ENCODE peak calls at places on chromosomes 7 and 10, in ten cellular contexts. P, Z, G, D, I, W, U, V, Q and J are unnamed samples.

GRCh38 chr7:37732880-37733279 is 49.3 kb downstream of the GPR141 start:
- DNase-seq in Z (no peak), D (no peak), U (no peak), P (no peak), V (no peak), G (no peak), I (no peak), W (no peak), Q (no peak), J (no peak)

GRCh38 chr10:122181901-122182799 is 88.9 kb upstream of the BTBD16 start:
- DNase-seq in V (peak; percentile 19), D (peak; percentile 41), Q (no peak), W (no peak), U (no peak), I (no peak), Z (peak; percentile 32), P (no peak), G (no peak), J (no peak)

GRCh38 chr7:128167316-128167691 is 73.8 kb upstream of the LEP start:
- DNase-seq in Q (peak; percentile 63), U (peak; percentile 49), I (no peak), P (no peak), V (peak; percentile 62), W (no peak), Z (peak; percentile 53), G (peak; percentile 60), D (peak; percentile 75), J (no peak)

GRCh38 chr7:1995426-1995825 is 237.3 kb downstream of the MAD1L1 start:
- DNase-seq in I (no peak), V (no peak), Q (no peak), Z (no peak), U (no peak), P (no peak), D (no peak), W (no peak), G (no peak), J (no peak)

GRCh38 chr7:114931656-114932011 is 9.7 kb downstream of the MDFIC start:
- DNase-seq in Z (no peak), V (no peak), P (no peak), D (no peak), W (peak; percentile 96), I (no peak), Q (no peak), G (no peak), U (no peak), J (no peak)

GRCh38 chr10:7189909-7190308 is 220.9 kb downstream of the SFMBT2 start:
- DNase-seq in G (no peak), Q (no peak), W (no peak), Z (no peak), U (no peak), P (no peak), V (no peak), D (no peak), I (no peak), J (no peak)

GRCh38 chr10:3077506-3077905 is 10.2 kb downstream of the PFKP start:
- DNase-seq in Q (no peak), W (no peak), D (no peak), U (no peak), V (no peak), G (no peak), Z (no peak), P (no peak), I (no peak), J (no peak)

GRCh38 chr7:53542164-53542563 is 506.7 kb downstream of the POM121L12 start:
- DNase-seq in G (no peak), Q (no peak), V (no peak), D (no peak), I (no peak), W (no peak), Z (no peak), U (no peak), P (no peak), J (no peak)

GRCh38 chr7:151559557-151560183 is 40.0 kb upstream of the RHEB start:
- DNase-seq in V (no peak), D (no peak), Q (no peak), I (no peak), G (no peak), U (no peak), W (no peak), P (no peak), Z (no peak), J (no peak)

GRCh38 chr7:129169171-129169643 is 19.2 kb upstream of the SMO start:
- DNase-seq in G (no peak), W (no peak), U (peak; percentile 47), D (no peak), P (no peak), V (peak; percentile 60), I (no peak), Q (peak; percentile 89), Z (peak; percentile 39), J (no peak)

GRCh38 chr10:3570330-3570729 is 214.7 kb downstream of the KLF6 start:
- DNase-seq in Q (no peak), Z (no peak), V (no peak), W (no peak), D (no peak), U (no peak), G (no peak), P (no peak), I (no peak), J (no peak)

GRCh38 chr10:89086801-89087513 is 96.4 kb downstream of the FAS start:
- DNase-seq in I (peak; percentile 75), D (peak; percentile 82), P (peak; percentile 43), V (peak; percentile 88), Z (peak; percentile 84), G (peak; percentile 6), W (no peak), Q (peak; percentile 96), U (peak; percentile 36), J (no peak)

GRCh38 chr7:7428806-7429205 is 106.9 kb downstream of the COL28A1 start:
- DNase-seq in Z (peak; percentile 20), U (no peak), V (peak; percentile 19), P (peak; percentile 34), I (no peak), D (peak; percentile 81), G (no peak), Q (no peak), W (no peak), J (no peak)

GRCh38 chr7:95723583-95724180 is 48.7 kb upstream of the DYNC1I1 start:
- DNase-seq in P (no peak), I (no peak), V (peak; percentile 63), Z (peak; percentile 60), W (peak; percentile 75), G (peak; percentile 65), U (peak; percentile 45), Q (no peak), D (peak; percentile 13), J (no peak)

GRCh38 chr10:114879541-114880158 is 58.1 kb downstream of the FHIP2A start:
- DNase-seq in G (peak; percentile 51), I (no peak), P (no peak), D (peak; percentile 16), W (peak; percentile 53), Z (peak; percentile 46), Q (no peak), U (no peak), V (peak; percentile 42), J (no peak)

GRCh38 chr10:87504307-87504666 is 406 bp upstream of the MINPP1 start:
- DNase-seq in Z (no peak), I (no peak), G (no peak), D (no peak), P (no peak), W (no peak), U (no peak), Q (no peak), V (no peak), J (no peak)

GRCh38 chr10:69709366-69709941 is 79.4 kb downstream of the FAM241B start:
- DNase-seq in Q (no peak), V (no peak), G (no peak), I (no peak), Z (no peak), P (no peak), U (no peak), D (no peak), W (no peak), J (no peak)

GRCh38 chr7:113216038-113216437 is 97.7 kb upstream of the SMIM30 start:
- DNase-seq in I (no peak), G (no peak), P (no peak), D (no peak), Q (no peak), V (no peak), U (no peak), Z (no peak), W (no peak), J (no peak)

DNA sequence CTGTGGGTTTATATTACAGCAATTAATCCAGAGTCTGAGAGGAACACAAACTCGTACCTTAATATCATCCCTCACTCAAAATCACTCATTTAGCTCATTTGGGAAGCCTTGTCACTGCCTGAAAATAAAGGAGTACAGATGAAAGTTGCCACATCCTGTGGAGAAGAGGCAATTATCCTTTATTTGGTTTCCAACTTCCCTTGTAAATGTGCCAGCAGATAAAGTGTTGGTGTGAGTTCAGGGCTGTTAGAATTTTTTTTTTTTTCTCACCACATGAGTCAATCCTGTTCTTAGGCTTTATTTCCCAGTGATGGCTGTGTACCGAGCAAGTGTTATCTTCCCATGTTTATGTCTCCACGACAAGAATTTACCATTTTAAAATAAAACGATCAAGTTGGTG is 99.0 kb upstream of the SMIM30 start:
- DNase-seq in Q (no peak), Z (peak; percentile 13), V (peak; percentile 38), P (no peak), D (no peak), G (no peak), U (no peak), I (no peak), W (no peak), J (no peak)
- TF ChIP-seq CTCF in Q (no peak), Z (no peak), V (no peak), P (no peak), D (no peak), G (no peak), U (no peak), I (no peak), W (no peak), J (no peak)

DNA sequence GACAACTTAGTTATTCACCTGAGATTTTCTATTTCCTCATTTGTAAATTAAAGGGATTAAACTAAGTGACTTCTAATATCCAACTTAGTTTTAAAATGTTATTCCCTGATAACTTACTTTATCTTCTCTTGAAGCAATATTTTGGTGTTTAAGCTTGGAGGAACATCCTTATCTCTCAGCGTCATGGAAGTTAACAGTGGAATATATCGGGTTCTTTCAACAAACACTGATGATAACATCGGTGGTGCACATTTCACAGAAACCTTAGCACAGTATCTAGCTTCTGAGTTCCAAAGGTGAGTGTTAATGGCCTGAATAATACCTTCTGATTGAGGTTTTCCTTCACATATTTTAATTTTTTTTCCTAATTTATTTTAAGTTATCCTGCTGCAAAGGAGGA is 14.1 kb downstream of the HSPA14 start:
- DNase-seq in D (no peak), I (no peak), G (no peak), U (no peak), Q (no peak), W (no peak), Z (no peak), V (no peak), P (no peak), J (no peak)
- TF ChIP-seq CTCF in D (no peak), I (no peak), G (no peak), U (no peak), Q (no peak), W (no peak), Z (no peak), V (no peak), P (no peak), J (no peak)

GRCh38 chr7:21497072-21497471 is 45.8 kb upstream of the DNAH11 start:
- DNase-seq in Z (peak; percentile 64), G (no peak), U (no peak), Q (no peak), D (peak; percentile 7), V (peak; percentile 46), P (no peak), W (no peak), I (no peak), J (no peak)
- TF ChIP-seq CTCF in Z (no peak), G (no peak), U (no peak), Q (no peak), D (peak; percentile 38), V (peak; percentile 49), P (peak; percentile 51), W (peak; percentile 37), I (peak; percentile 10), J (no peak)

GRCh38 chr10:13830385-13830784 is 243.6 kb downstream of the PRPF18 start:
- DNase-seq in Q (no peak), D (no peak), Z (no peak), W (no peak), P (no peak), G (no peak), I (no peak), V (no peak), U (no peak), J (no peak)
- TF ChIP-seq CTCF in Q (no peak), D (no peak), Z (no peak), W (no peak), P (no peak), G (no peak), I (no peak), V (no peak), U (no peak), J (no peak)